ENCODE peak calls at places on chromosomes 12 and 14, in nine cellular contexts. B is IMR-90, X is GM23338, L is SK-N-SH, H is trophoblast cell, J is OCI-LY7, M is Peyer's patch, G is cardiac muscle cell, V is prostate gland. Z is an unnamed sample. For H3K36me3, the result is how much of the 10 kb centered on the place peaks cover.

GRCh38 chr14:95623195-95623594 is 63.0 kb upstream of the TCL1B start:
- DNase-seq in B (no peak), X (no peak), L (no peak), H (no peak), J (no peak), M (no peak), G (no peak), V (no peak), Z (no peak)

GRCh38 chr14:99672506-99673327 is 11.4 kb upstream of the CYP46A1 start:
- DNase-seq in B (no peak), X (peak), L (no peak), H (no peak), J (peak), M (peak), G (no peak), V (no peak), Z (no peak)

GRCh38 chr12:109307051-109307450 is 2.0 kb downstream of the FOXN4 start:
- DNase-seq in B (no peak), X (no peak), L (peak), H (no peak), J (no peak), M (no peak), G (no peak), V (no peak), Z (no peak)

GRCh38 chr12:111768159-111768895 is 1.6 kb downstream of the ALDH2 start:
- DNase-seq in B (no peak), X (no peak), L (no peak), H (no peak), J (no peak), M (no peak), G (no peak), V (no peak), Z (no peak)

GRCh38 chr12:96375841-96376249 is 24.4 kb downstream of the CDK17 start:
- DNase-seq in B (no peak), X (no peak), L (no peak), H (no peak), J (peak), M (no peak), G (no peak), V (no peak), Z (no peak)

GRCh38 chr12:76199808-76200207 is 115.3 kb upstream of the NAP1L1 start:
- DNase-seq in B (peak), X (no peak), L (no peak), H (no peak), J (no peak), M (no peak), G (peak), V (no peak), Z (no peak)

GRCh38 chr14:57755018-57755521 is 110.8 kb downstream of the SLC35F4 start:
- DNase-seq in B (no peak), X (peak), L (no peak), H (no peak), J (no peak), M (no peak), G (no peak), V (no peak), Z (no peak)

GRCh38 chr14:56273151-56273550 is 154.9 kb downstream of the PELI2 start:
- DNase-seq in B (peak), X (no peak), L (no peak), H (no peak), J (no peak), M (no peak), G (peak), V (no peak), Z (no peak)

GRCh38 chr14:93234798-93235197 is 27.7 kb downstream of the UBR7 start:
- DNase-seq in B (peak), X (no peak), L (no peak), H (peak), J (no peak), M (no peak), G (peak), V (no peak), Z (no peak)

GRCh38 chr12:80830533-80831088 is 107.1 kb downstream of the LIN7A start:
- DNase-seq in B (no peak), X (no peak), L (no peak), H (no peak), J (no peak), M (no peak), G (no peak), V (no peak), Z (no peak)

GRCh38 chr14:88422919-88423318 is 37.5 kb downstream of the SPATA7 start:
- DNase-seq in B (peak), X (no peak), L (no peak), H (no peak), J (no peak), M (no peak), G (peak), V (no peak), Z (no peak)

GRCh38 chr12:76698966-76699365 is 64.9 kb upstream of the ZDHHC17 start:
- DNase-seq in B (no peak), X (peak), L (no peak), H (no peak), J (no peak), M (no peak), G (no peak), V (no peak), Z (no peak)

GRCh38 chr12:120119395-120119973 is 2.9 kb upstream of the RAB35 start:
- DNase-seq in B (peak), X (no peak), L (no peak), H (peak), J (peak), M (no peak), G (no peak), V (no peak), Z (no peak)

GRCh38 chr12:55931780-55932545 is 1.0 kb downstream of the DGKA start:
- DNase-seq in B (peak), X (peak), L (peak), H (peak), J (peak), M (peak), G (peak), V (peak), Z (peak)

GRCh38 chr12:18907793-18908580 is 170.1 kb downstream of the CAPZA3 start:
- DNase-seq in B (no peak), X (no peak), L (no peak), H (no peak), J (no peak), M (no peak), G (no peak), V (no peak), Z (no peak)

DNA sequence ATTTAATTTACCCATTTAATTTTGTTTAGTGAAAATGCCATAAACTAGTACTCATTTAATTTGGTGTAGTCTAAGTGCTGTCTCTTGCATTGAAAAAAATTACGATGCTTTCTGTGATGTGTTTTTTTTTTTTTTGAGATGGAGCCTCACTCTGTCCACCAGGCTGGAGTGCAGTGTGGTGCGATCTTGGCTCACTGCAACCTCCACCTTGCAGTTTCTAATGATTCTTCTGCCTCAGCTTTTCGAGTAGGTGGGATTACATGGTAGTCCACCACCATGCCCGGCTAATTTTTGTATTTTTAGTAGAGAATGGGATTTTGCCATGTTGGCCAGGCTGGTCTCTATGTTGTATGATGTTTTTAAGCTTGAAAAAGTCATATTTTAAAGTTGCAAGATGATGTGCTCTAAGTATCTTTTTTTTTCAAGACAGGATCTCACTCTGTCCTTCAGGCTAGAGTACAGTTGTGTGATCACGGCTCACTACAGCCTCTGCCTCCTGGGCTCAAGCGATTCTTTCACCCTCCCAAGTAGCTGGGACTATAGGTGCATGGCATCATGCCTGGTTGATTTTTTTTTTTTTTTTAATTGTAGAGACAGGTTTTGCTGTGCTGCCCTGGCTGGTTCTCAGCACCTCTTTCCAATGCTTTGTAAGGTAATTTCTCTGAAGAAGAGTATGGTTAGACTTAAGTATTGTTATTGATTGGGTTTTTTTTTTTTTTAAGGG is 8.6 kb downstream of the LRRC10 start:
- DNase-seq in B (no peak), X (no peak), L (no peak), H (no peak), J (no peak), M (no peak), G (no peak), V (no peak), Z (no peak)
- H3K36me3 ChIP-seq in B (under half), X (under half), L (half or more), H (under half), J (half or more), M (under half), G (half or more), V (under half), Z (under half)

GRCh38 chr12:125382896-125383295 is 317.7 kb downstream of the AACS start:
- DNase-seq in B (no peak), X (no peak), L (no peak), H (no peak), J (no peak), M (no peak), G (no peak), V (no peak), Z (no peak)
- H3K36me3 ChIP-seq in B (under half), X (under half), L (under half), H (under half), J (under half), M (under half), G (under half), V (under half), Z (under half)

GRCh38 chr14:67365476-67365875 is 5.3 kb downstream of the EIF2S1 start:
- DNase-seq in B (no peak), X (no peak), L (no peak), H (no peak), J (no peak), M (no peak), G (no peak), V (no peak), Z (no peak)
- H3K36me3 ChIP-seq in B (under half), X (under half), L (half or more), H (under half), J (half or more), M (under half), G (half or more), V (under half), Z (half or more)

GRCh38 chr14:103500148-103500990 is 22.3 kb downstream of the CKB start:
- DNase-seq in B (peak), X (peak), L (peak), H (peak), J (peak), M (peak), G (peak), V (peak), Z (peak)
- H3K36me3 ChIP-seq in B (half or more), X (under half), L (half or more), H (under half), J (half or more), M (under half), G (under half), V (under half), Z (half or more)

DNA sequence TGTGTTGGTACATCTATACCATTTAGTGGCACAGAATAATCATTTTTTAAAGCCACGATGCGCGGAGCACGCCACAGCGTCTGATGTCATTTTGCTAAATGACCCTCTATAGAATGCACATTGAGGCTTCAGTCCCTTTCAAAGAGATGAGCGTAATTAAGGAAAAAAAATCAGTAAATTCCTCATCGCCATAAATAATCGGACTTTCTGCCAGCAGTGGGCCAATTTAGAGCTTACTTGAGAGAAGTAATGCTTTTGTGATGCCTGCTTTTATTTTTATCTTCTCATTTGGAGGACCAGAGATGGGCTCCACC is 4.0 kb downstream of the ASCL1 start:
- DNase-seq in B (no peak), X (no peak), L (no peak), H (no peak), J (no peak), M (no peak), G (no peak), V (no peak), Z (no peak)
- H3K36me3 ChIP-seq in B (under half), X (under half), L (under half), H (under half), J (under half), M (under half), G (under half), V (under half), Z (under half)

GRCh38 chr14:55111122-55111705 is 17.8 kb upstream of the LGALS3 start:
- DNase-seq in B (no peak), X (peak), L (no peak), H (no peak), J (no peak), M (peak), G (no peak), V (no peak), Z (no peak)
- H3K36me3 ChIP-seq in B (under half), X (under half), L (under half), H (under half), J (under half), M (under half), G (under half), V (under half), Z (under half)

GRCh38 chr12:32754101-32754500 is 1.6 kb downstream of the YARS2 start:
- DNase-seq in B (no peak), X (peak), L (no peak), H (no peak), J (no peak), M (no peak), G (peak), V (no peak), Z (no peak)

GRCh38 chr12:32756476-32757158 is 920 bp upstream of the YARS2 start:
- DNase-seq in B (no peak), X (peak), L (peak), H (no peak), J (no peak), M (no peak), G (no peak), V (no peak), Z (no peak)

GRCh38 chr12:32755051-32755653 is 545 bp downstream of the YARS2 start:
- DNase-seq in B (peak), X (peak), L (peak), H (peak), J (peak), M (peak), G (peak), V (peak), Z (peak)

GRCh38 chr12:32755654-32756475 is at the start of gene YARS2:
- DNase-seq in B (peak), X (peak), L (peak), H (peak), J (peak), M (peak), G (peak), V (peak), Z (peak)

DNA sequence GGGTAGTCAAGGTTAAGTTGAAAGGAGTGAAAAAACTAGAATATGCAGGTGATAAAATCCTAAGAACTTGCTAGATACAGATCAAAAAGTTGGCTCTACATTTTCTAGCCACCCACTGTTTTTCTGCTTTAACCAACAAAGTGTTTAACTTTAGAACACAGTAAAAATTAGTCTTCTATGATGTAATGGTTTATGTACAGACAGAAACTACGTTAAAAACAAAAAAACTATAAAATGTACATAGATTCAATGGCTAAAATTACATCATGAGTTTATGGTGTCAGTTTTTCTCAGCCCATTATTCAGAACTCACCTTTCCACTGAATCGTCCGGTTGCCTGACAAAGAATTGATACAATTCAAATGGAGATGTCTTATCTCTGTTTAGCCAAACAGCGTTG is 2.1 kb downstream of the YARS2 start:
- DNase-seq in B (no peak), X (no peak), L (no peak), H (no peak), J (no peak), M (no peak), G (no peak), V (no peak), Z (no peak)
- H3K36me3 ChIP-seq in B (under half), X (under half), L (under half), H (under half), J (half or more), M (under half), G (under half), V (under half), Z (under half)

DNA sequence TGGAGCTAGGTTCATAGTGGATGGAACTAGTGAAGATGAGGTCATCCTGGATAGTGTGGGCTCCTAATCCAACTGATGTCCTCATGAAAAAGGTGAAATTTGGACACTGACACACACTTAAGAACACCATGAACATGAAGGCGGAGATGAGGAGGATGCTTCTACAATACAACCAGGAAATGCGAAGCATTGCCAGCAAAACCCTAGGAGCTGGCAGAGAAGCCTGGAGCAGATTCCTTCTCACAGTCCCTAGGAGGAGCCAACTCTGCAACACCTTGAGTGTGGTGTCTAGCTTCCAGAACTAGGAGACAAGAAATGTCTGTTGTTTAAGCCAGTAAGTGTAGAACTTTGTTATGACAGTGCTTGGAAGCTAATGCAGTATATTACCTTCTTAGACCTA is 192.0 kb upstream of the PWP1 start:
- DNase-seq in B (no peak), X (no peak), L (no peak), H (no peak), J (no peak), M (no peak), G (no peak), V (peak), Z (no peak)
- H3K36me3 ChIP-seq in B (under half), X (under half), L (under half), H (under half), J (under half), M (under half), G (under half), V (under half), Z (under half)

GRCh38 chr14:90281261-90281660 is 24.9 kb downstream of the PSMC1 start:
- DNase-seq in B (peak), X (no peak), L (no peak), H (peak), J (no peak), M (no peak), G (peak), V (no peak), Z (no peak)

GRCh38 chr14:90280096-90280495 is 23.7 kb downstream of the PSMC1 start:
- DNase-seq in B (no peak), X (no peak), L (no peak), H (no peak), J (no peak), M (no peak), G (no peak), V (no peak), Z (no peak)

GRCh38 chr14:90278199-90279175 is 22.1 kb downstream of the PSMC1 start:
- DNase-seq in B (no peak), X (no peak), L (no peak), H (no peak), J (no peak), M (no peak), G (no peak), V (no peak), Z (no peak)

GRCh38 chr14:90277581-90278198 is 21.3 kb downstream of the PSMC1 start:
- DNase-seq in B (no peak), X (no peak), L (no peak), H (no peak), J (no peak), M (no peak), G (no peak), V (no peak), Z (no peak)

DNA sequence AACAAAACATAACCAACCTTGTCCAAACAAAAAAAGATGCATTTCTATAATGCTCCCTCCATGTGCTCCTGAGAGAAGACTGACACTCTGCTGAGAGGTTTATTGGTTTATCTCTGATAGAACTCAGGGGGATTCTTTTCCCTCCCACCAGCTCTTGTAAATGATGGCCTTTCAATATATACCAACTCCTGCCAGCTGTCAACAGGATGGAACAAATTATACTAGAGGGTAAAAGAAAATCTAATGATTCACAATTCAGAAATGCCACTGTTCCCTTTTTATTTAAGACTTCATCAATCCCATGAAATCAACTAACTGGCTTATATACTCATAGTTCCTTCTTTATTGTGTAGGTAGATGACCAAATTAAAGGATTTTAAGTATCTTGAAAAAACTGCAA is 25.4 kb downstream of the PSMC1 start:
- DNase-seq in B (no peak), X (no peak), L (no peak), H (no peak), J (no peak), M (no peak), G (no peak), V (no peak), Z (no peak)
- H3K36me3 ChIP-seq in B (under half), X (under half), L (under half), H (under half), J (under half), M (under half), G (under half), V (under half), Z (half or more)

GRCh38 chr12:24898185-24898584 is 50.7 kb downstream of the BCAT1 start:
- DNase-seq in B (no peak), X (no peak), L (no peak), H (no peak), J (no peak), M (no peak), G (peak), V (no peak), Z (no peak)
- H3K36me3 ChIP-seq in B (under half), X (under half), L (under half), H (under half), J (half or more), M (under half), G (under half), V (under half), Z (under half)

Z was measured in stomach.